ENCODE peak calls at places on chromosomes 2 and 18, in seven cellular contexts. D, N, R, Y, A, C and Z are unnamed samples.

GRCh38 chr2:118808429-118808809 is 39.0 kb downstream of the EN1 start:
- DNase-seq in D (no peak), Y (no peak), C (no peak), A (no peak), N (no peak), R (no peak), Z (no peak)

GRCh38 chr2:9138507-9139085 is 68.0 kb upstream of the ASAP2 start:
- DNase-seq in D (peak; percentile 65), Y (peak; percentile 57), R (peak; percentile 40), A (no peak), C (no peak), N (no peak), Z (peak; percentile 42)

GRCh38 chr2:70904371-70905216 is 31.1 kb upstream of the ATP6V1B1 start:
- DNase-seq in D (no peak), N (no peak), C (no peak), Y (no peak), A (no peak), R (no peak), Z (no peak)

GRCh38 chr2:46858697-46859080 is 56.9 kb downstream of the MCFD2 start:
- DNase-seq in Y (no peak), N (no peak), A (no peak), D (no peak), R (no peak), C (no peak), Z (no peak)

GRCh38 chr18:34726286-34727004 is 16.3 kb downstream of the DTNA start:
- DNase-seq in N (no peak), D (no peak), R (no peak), Y (no peak), A (no peak), C (no peak), Z (no peak)

GRCh38 chr2:174606336-174606735 is 8.7 kb upstream of the WIPF1 start:
- DNase-seq in R (no peak), Y (no peak), D (no peak), N (no peak), A (peak; percentile 33), C (no peak), Z (no peak)

GRCh38 chr2:228115-228514 is 35.7 kb downstream of the SH3YL1 start:
- DNase-seq in A (no peak), Y (no peak), C (no peak), D (no peak), R (no peak), N (no peak), Z (no peak)

GRCh38 chr2:100446696-100447095 is 23.6 kb upstream of the NMS start:
- DNase-seq in R (no peak), C (no peak), A (no peak), D (no peak), Y (no peak), N (no peak), Z (no peak)

GRCh38 chr2:122255924-122256323 is 500.5 kb downstream of the TSN start:
- DNase-seq in D (no peak), A (no peak), C (no peak), N (no peak), R (no peak), Y (no peak), Z (no peak)

GRCh38 chr2:108293850-108294249 is 5.2 kb downstream of the SULT1C2 start:
- DNase-seq in N (no peak), R (no peak), A (no peak), C (no peak), Y (no peak), D (no peak), Z (no peak)

GRCh38 chr2:234958746-234959395 is 7.1 kb downstream of the SH3BP4 start:
- DNase-seq in R (no peak), Y (no peak), C (no peak), A (no peak), D (peak; percentile 51), N (no peak), Z (peak; percentile 15)

GRCh38 chr2:43226955-43227829 is 786 bp upstream of the ZFP36L2 start:
- DNase-seq in A (peak; percentile 98), Y (peak; percentile 80), C (peak; percentile 98), N (peak; percentile 83), D (peak; percentile 97), R (peak; percentile 96), Z (peak; percentile 97)

GRCh38 chr18:44309185-44309584 is 371.5 kb upstream of the SETBP1 start:
- DNase-seq in A (no peak), Y (no peak), R (no peak), N (no peak), D (no peak), C (no peak), Z (no peak)

GRCh38 chr2:34266908-34267697 is 668.0 kb upstream of the FAM98A start:
- DNase-seq in D (no peak), C (no peak), R (no peak), A (no peak), Y (no peak), N (no peak), Z (no peak)

GRCh38 chr2:209619782-209620181 is 151.8 kb upstream of the UNC80 start:
- DNase-seq in R (no peak), D (no peak), N (no peak), C (no peak), A (no peak), Y (no peak), Z (no peak)

GRCh38 chr2:209609531-209609930 is 162.1 kb upstream of the UNC80 start:
- DNase-seq in C (no peak), A (no peak), Y (no peak), N (no peak), R (no peak), D (no peak), Z (no peak)

GRCh38 chr2:209610631-209611030 is 161.0 kb upstream of the UNC80 start:
- DNase-seq in Y (no peak), C (no peak), A (no peak), N (no peak), D (no peak), R (no peak), Z (no peak)

GRCh38 chr2:209614630-209615369 is 156.8 kb upstream of the UNC80 start:
- DNase-seq in A (no peak), Y (no peak), D (no peak), N (no peak), C (no peak), R (no peak), Z (no peak)

GRCh38 chr2:209613941-209614340 is 157.7 kb upstream of the UNC80 start:
- DNase-seq in Y (no peak), A (no peak), D (no peak), N (no peak), R (no peak), C (no peak), Z (no peak)
- H3K4me3 ChIP-seq in Y (no peak overlapping the region), A (no peak overlapping the region), D (no peak overlapping the region), N (no peak overlapping the region), R (no peak overlapping the region), C (no peak overlapping the region), Z (no peak overlapping the region)

GRCh38 chr2:160362521-160362920 is 131.1 kb downstream of the RBMS1 start:
- DNase-seq in D (no peak), A (no peak), R (no peak), C (no peak), N (no peak), Y (no peak), Z (no peak)

GRCh38 chr2:160367887-160368286 is 125.7 kb downstream of the RBMS1 start:
- DNase-seq in C (no peak), R (no peak), Y (no peak), A (no peak), N (no peak), D (no peak), Z (no peak)

GRCh38 chr2:160362018-160362417 is 131.6 kb downstream of the RBMS1 start:
- DNase-seq in Y (no peak), N (no peak), A (no peak), C (no peak), D (no peak), R (no peak), Z (no peak)

GRCh38 chr2:160365691-160366367 is 127.8 kb downstream of the RBMS1 start:
- DNase-seq in A (no peak), N (no peak), Y (no peak), C (no peak), D (no peak), R (peak; percentile 73), Z (peak; percentile 71)

DNA sequence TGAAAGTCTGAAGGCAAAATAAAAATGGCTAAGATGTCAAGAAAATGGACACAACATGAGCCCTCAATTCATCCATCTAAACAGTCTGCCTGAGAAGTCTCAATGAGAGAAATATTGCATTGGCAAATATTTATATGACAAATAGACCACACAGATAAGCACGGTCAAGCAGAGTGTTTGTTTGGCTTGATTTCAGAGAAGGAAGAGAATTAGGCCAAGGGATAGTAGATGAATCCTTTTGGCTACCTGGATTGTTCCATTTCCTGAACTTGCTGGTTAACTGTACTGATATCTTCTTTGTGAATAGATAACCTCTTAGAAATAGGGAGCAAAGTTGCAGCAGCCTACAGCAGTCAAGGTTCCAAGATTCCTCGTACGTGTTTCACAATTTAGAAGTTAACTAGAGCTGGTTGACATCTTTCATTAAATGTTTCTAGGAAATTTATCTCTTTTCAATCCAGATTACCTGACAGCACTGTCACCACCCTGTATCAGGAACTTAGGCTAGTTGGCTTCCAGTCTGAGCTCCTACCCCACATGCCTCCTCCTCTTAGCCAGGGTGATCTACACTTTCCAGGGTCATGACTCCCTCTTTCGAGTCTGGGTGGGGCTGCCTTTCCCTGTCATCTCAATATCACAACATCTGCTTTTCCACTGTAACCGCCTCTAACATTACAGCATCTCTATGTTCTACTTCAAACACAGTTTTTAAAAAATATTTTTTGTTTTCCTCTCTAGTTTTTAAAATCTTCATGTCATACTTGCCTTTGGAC is 129.5 kb downstream of the RBMS1 start:
- DNase-seq in A (no peak), N (no peak), D (no peak), R (no peak), C (no peak), Y (no peak), Z (no peak)
- H3K4me1 ChIP-seq in A (peaks cover 35% of the 10 kb centered on the region), N (peaks cover 42% of the 10 kb centered on the region), D (peaks cover 90% of the 10 kb centered on the region), R (peaks cover 28% of the 10 kb centered on the region), C (peaks cover 68% of the 10 kb centered on the region), Y (no peaks in the 10 kb centered on the region), Z (no peaks in the 10 kb centered on the region)

GRCh38 chr2:38074775-38075435 is 1.0 kb downstream of the CYP1B1 start:
- DNase-seq in D (peak; percentile 80), N (no peak), A (no peak), C (peak; percentile 75), Y (no peak), R (peak; percentile 31), Z (no peak)
- H3K4me3 ChIP-seq in D (peak overlapping the region; percentile 56), N (peak overlapping the region; percentile 29), A (peak overlapping the region; percentile 43), C (peak overlapping the region; percentile 64), Y (no peak overlapping the region), R (no peak overlapping the region), Z (peak overlapping the region; percentile 60)

GRCh38 chr2:134623046-134623445 is 95.8 kb downstream of the TMEM163 start:
- DNase-seq in A (no peak), D (no peak), C (no peak), R (no peak), N (no peak), Y (no peak), Z (no peak)
- H3K4me1 ChIP-seq in A (no peaks in the 10 kb centered on the region), D (no peaks in the 10 kb centered on the region), C (no peaks in the 10 kb centered on the region), R (no peaks in the 10 kb centered on the region), N (no peaks in the 10 kb centered on the region), Y (no peaks in the 10 kb centered on the region), Z (no peaks in the 10 kb centered on the region)